ENCODE peak calls at places on chromosomes 7 and 10, in four cellular contexts. P, X, J and Z are unnamed samples.

GRCh38 chr10:8312079-8312478 is 257.6 kb downstream of the GATA3 start:
- DNase-seq in P (no peak), X (no peak), J (no peak), Z (no peak)

GRCh38 chr10:34075269-34075926 is 739.7 kb downstream of the PARD3 start:
- DNase-seq in J (no peak), X (no peak), P (no peak), Z (no peak)

GRCh38 chr7:148503900-148504487 is 86.6 kb upstream of the C7orf33 start:
- DNase-seq in X (peak), P (no peak), J (no peak), Z (peak)

GRCh38 chr7:139680676-139681462 is 96.9 kb downstream of the HIPK2 start:
- DNase-seq in X (peak), P (no peak), J (peak), Z (peak)

GRCh38 chr10:42975558-42976352 is 101.1 kb upstream of the RET start:
- DNase-seq in J (peak), X (no peak), P (peak), Z (no peak)

GRCh38 chr10:14063531-14064317 is 267.0 kb downstream of the FRMD4A start:
- DNase-seq in P (no peak), X (peak), J (no peak), Z (no peak)

GRCh38 chr7:150685219-150686029 is at the start of gene GIMAP2:
- DNase-seq in P (no peak), J (no peak), X (peak), Z (peak)

GRCh38 chr7:20783716-20784310 is 2.9 kb downstream of the SP8 start:
- DNase-seq in J (no peak), X (peak), P (no peak), Z (no peak)

GRCh38 chr10:24382979-24383663 is 174.2 kb downstream of the KIAA1217 start:
- DNase-seq in J (peak), P (no peak), X (peak), Z (no peak)

GRCh38 chr7:74092321-74092963 is 8.8 kb downstream of the LIMK1 start:
- DNase-seq in X (no peak), J (no peak), P (no peak), Z (no peak)

GRCh38 chr7:135697276-135698049 is 30.5 kb downstream of the SLC13A4 start:
- DNase-seq in J (no peak), P (no peak), X (no peak), Z (no peak)

GRCh38 chr10:70441161-70441876 is at the start of gene NODAL:
- DNase-seq in P (no peak), J (no peak), X (no peak), Z (no peak)

GRCh38 chr7:158309844-158310763 is 277.5 kb downstream of the PTPRN2 start:
- DNase-seq in P (no peak), J (no peak), X (no peak), Z (no peak)

GRCh38 chr10:48470115-48470892 is 134.6 kb downstream of the ARHGAP22 start:
- DNase-seq in X (peak), J (peak), P (peak), Z (no peak)

GRCh38 chr7:110645060-110645459 is 445.9 kb upstream of the LRRN3 start:
- DNase-seq in X (no peak), J (no peak), P (no peak), Z (no peak)

GRCh38 chr7:46739378-46740234 is 818.5 kb upstream of the IGFBP3 start:
- DNase-seq in J (no peak), P (no peak), X (no peak), Z (no peak)

GRCh38 chr10:90857635-90858488 is at the start of gene HTR7:
- DNase-seq in J (peak), P (no peak), X (peak), Z (no peak)

GRCh38 chr7:155506854-155507337 is 39.5 kb downstream of the CNPY1 start:
- DNase-seq in J (no peak), P (no peak), X (no peak), Z (peak)

GRCh38 chr10:60572511-60573194 is 183.0 kb upstream of the ANK3 start:
- DNase-seq in P (peak), X (peak), J (peak), Z (peak)

GRCh38 chr7:115217373-115217772 is 295.5 kb downstream of the MDFIC start:
- DNase-seq in X (peak), J (no peak), P (no peak), Z (no peak)

GRCh38 chr10:88618496-88618895 is 31.9 kb downstream of the LIPJ start:
- DNase-seq in P (no peak), X (peak), J (no peak), Z (no peak)

GRCh38 chr7:159014297-159015062 is 130.2 kb downstream of the VIPR2 start:
- DNase-seq in P (no peak), J (no peak), X (no peak), Z (no peak)

GRCh38 chr7:96328016-96328415 is 6.1 kb upstream of the SLC25A13 start:
- DNase-seq in P (no peak), J (no peak), X (no peak), Z (no peak)

GRCh38 chr10:3178070-3178469 is 5.5 kb upstream of the PITRM1 start:
- DNase-seq in X (no peak), P (no peak), J (no peak), Z (no peak)

GRCh38 chr7:39622609-39623311 is 612 bp upstream of the RALA start:
- DNase-seq in J (no peak), X (no peak), P (peak), Z (no peak)

GRCh38 chr7:148286150-148286549 is 304.4 kb upstream of the C7orf33 start:
- DNase-seq in P (no peak), J (no peak), X (peak), Z (peak)

GRCh38 chr10:4686644-4686996 is 139.4 kb upstream of the AKR1E2 start:
- DNase-seq in J (no peak), P (no peak), X (peak), Z (peak)

GRCh38 chr10:27890971-27891370 is 107.9 kb downstream of the ODAD2 start:
- DNase-seq in X (no peak), J (no peak), P (no peak), Z (peak)

GRCh38 chr7:124965553-124965952 is 35.9 kb upstream of the POT1 start:
- DNase-seq in J (no peak), P (no peak), X (no peak), Z (no peak)

GRCh38 chr7:101814081-101814995 is 3.1 kb upstream of the CUX1 start:
- DNase-seq in J (peak), P (peak), X (peak), Z (peak)

GRCh38 chr10:91709394-91709798 is 76.5 kb upstream of the PPP1R3C start:
- DNase-seq in X (peak), J (no peak), P (no peak), Z (peak)

GRCh38 chr7:42192851-42193456 is 44.1 kb downstream of the GLI3 start:
- DNase-seq in X (no peak), P (no peak), J (no peak), Z (peak)

GRCh38 chr10:3785849-3786290 is 861 bp upstream of the KLF6 start:
- DNase-seq in X (peak), P (no peak), J (no peak), Z (no peak)

GRCh38 chr7:151404216-151405011 is 5.4 kb downstream of the WDR86 start:
- DNase-seq in X (peak), P (no peak), J (no peak), Z (peak)

GRCh38 chr7:5629941-5630340 is 151.5 kb downstream of the RNF216 start:
- DNase-seq in P (no peak), J (no peak), X (peak), Z (peak)

GRCh38 chr7:66741706-66742053 is 1.1 kb downstream of the RABGEF1 start:
- DNase-seq in X (peak), P (no peak), J (no peak), Z (no peak)

GRCh38 chr7:69723663-69724062 is 125.4 kb downstream of the AUTS2 start:
- DNase-seq in X (no peak), P (no peak), J (no peak), Z (no peak)

GRCh38 chr7:128189231-128189930 is 51.7 kb upstream of the LEP start:
- DNase-seq in X (no peak), J (no peak), P (no peak), Z (no peak)

GRCh38 chr10:50565301-50566083 is 58.3 kb downstream of the SGMS1 start:
- DNase-seq in J (no peak), X (no peak), P (no peak), Z (no peak)

GRCh38 chr10:71300555-71301370 is 18.3 kb upstream of the SLC29A3 start:
- DNase-seq in X (no peak), P (no peak), J (no peak), Z (no peak)